ENCODE peak calls at places on chromosome 7, in five cellular contexts. V is stimulated activated CD8-positive, alpha-beta memory T cell treated with anti-CD3 and anti-CD28 coated beads, Interleukin-4, amount 100 ng/mL, for 24 hours; F is Kasumi-1; Y is activated naive CD8-positive, alpha-beta T cell treated with anti-CD3 and anti-CD28 coated beads, Interleukin-2, amount 50 U/mL, for 24 hours; N is AG04450. S is an unnamed sample.

GRCh38 chr7:75756340-75757297 is 15.4 kb downstream of the CCL26 start:
- DNase-seq in N (no peak), V (no peak), Y (no peak), F (peak), S (peak)

GRCh38 chr7:126202177-126202576 is 1050.6 kb downstream of the GRM8 start:
- DNase-seq in F (no peak), N (no peak), V (no peak), Y (no peak), S (no peak)

GRCh38 chr7:43385856-43386255 is 197.1 kb upstream of the STK17A start:
- DNase-seq in F (peak), Y (peak), N (no peak), V (peak), S (no peak)

GRCh38 chr7:28020302-28020940 is 160.2 kb downstream of the JAZF1 start:
- DNase-seq in F (peak), N (peak), V (no peak), Y (peak), S (peak)

GRCh38 chr7:156466955-156467625 is 173.5 kb upstream of the RNF32 start:
- DNase-seq in Y (no peak), V (no peak), F (no peak), N (no peak), S (no peak)

GRCh38 chr7:43076189-43076605 is 36.2 kb upstream of the HECW1 start:
- DNase-seq in N (no peak), Y (peak), V (no peak), F (no peak), S (no peak)

GRCh38 chr7:82410461-82410860 is 33.1 kb downstream of the CACNA2D1 start:
- DNase-seq in V (no peak), F (no peak), N (no peak), Y (no peak), S (no peak)

GRCh38 chr7:149209518-149210269 is 14.3 kb downstream of the ZNF282 start:
- DNase-seq in V (peak), Y (peak), N (no peak), F (peak), S (peak)

GRCh38 chr7:128443817-128444216 is 11.9 kb upstream of the HILPDA start:
- DNase-seq in V (no peak), F (no peak), N (no peak), Y (no peak), S (no peak)

GRCh38 chr7:148699024-148699771 is 495 bp downstream of the CUL1 start:
- DNase-seq in V (peak), F (no peak), Y (peak), N (no peak), S (peak)

GRCh38 chr7:131893627-131894345 is 337.4 kb upstream of the PODXL start:
- DNase-seq in F (no peak), V (no peak), N (no peak), Y (no peak), S (peak)

GRCh38 chr7:131908719-131909118 is 352.3 kb upstream of the PODXL start:
- DNase-seq in F (no peak), Y (no peak), N (no peak), V (no peak), S (no peak)

GRCh38 chr7:132002343-132002968 is 446.0 kb upstream of the PODXL start:
- DNase-seq in N (no peak), Y (no peak), V (no peak), F (no peak), S (peak)

GRCh38 chr7:29408841-29409243 is 154.8 kb upstream of the PRR15 start:
- DNase-seq in Y (peak), F (peak), N (peak), V (no peak), S (peak)

GRCh38 chr7:7017707-7018265 is 164.6 kb upstream of the C1GALT1 start:
- DNase-seq in F (no peak), Y (no peak), V (no peak), N (no peak), S (no peak)

GRCh38 chr7:42617071-42617705 is 294.7 kb downstream of the C7orf25 start:
- DNase-seq in N (no peak), Y (no peak), V (no peak), F (no peak), S (peak)

GRCh38 chr7:15323545-15323944 is 238.3 kb downstream of the AGMO start:
- DNase-seq in F (no peak), N (no peak), Y (no peak), V (no peak), S (no peak)

GRCh38 chr7:100875356-100875751 is 451 bp downstream of the SRRT start:
- DNase-seq in V (no peak), Y (peak), F (peak), N (no peak), S (no peak)

GRCh38 chr7:55569797-55570196 is 2.5 kb downstream of the VOPP1 start:
- DNase-seq in F (no peak), N (no peak), V (peak), Y (peak), S (no peak)

GRCh38 chr7:128974241-128974934 is 36.7 kb downstream of the IRF5 start:
- DNase-seq in N (no peak), V (no peak), F (no peak), Y (no peak), S (peak)

GRCh38 chr7:26090927-26091519 is 61.0 kb upstream of the NFE2L3 start:
- DNase-seq in V (no peak), F (peak), Y (no peak), N (peak), S (peak)

GRCh38 chr7:44776211-44776610 is 20.3 kb upstream of the PPIA start:
- DNase-seq in F (no peak), N (no peak), Y (no peak), V (no peak), S (no peak)

GRCh38 chr7:116208919-116209318 is 1.4 kb upstream of the TES start:
- DNase-seq in F (no peak), Y (no peak), V (no peak), N (no peak), S (no peak)

GRCh38 chr7:105830405-105831218 is 45.8 kb downstream of the ATXN7L1 start:
- DNase-seq in Y (no peak), V (no peak), F (no peak), N (peak), S (peak)

GRCh38 chr7:29557954-29558353 is 5.7 kb upstream of the PRR15 start:
- DNase-seq in F (no peak), V (no peak), N (no peak), Y (no peak), S (no peak)

GRCh38 chr7:77253151-77253550 is 53.5 kb upstream of the FGL2 start:
- DNase-seq in F (no peak), V (no peak), N (no peak), Y (no peak), S (no peak)

GRCh38 chr7:26949319-26949718 is 84.9 kb upstream of the SKAP2 start:
- DNase-seq in F (no peak), Y (no peak), N (no peak), V (no peak), S (no peak)

GRCh38 chr7:134307320-134307719 is 9.4 kb downstream of the SLC35B4 start:
- DNase-seq in V (no peak), F (no peak), Y (no peak), N (no peak), S (peak)